ENCODE peak calls at places on chromosome 6, in five cellular contexts. B is fibroblast of mammary gland, K is glutamatergic neuron, T is T-helper 9 cell, D is HTR-8/SVneo. P is an unnamed sample.

GRCh38 chr6:152226119-152226518 is 411.0 kb downstream of the SYNE1 start:
- DNase-seq in K (no peak), D (no peak), B (no peak), T (no peak), P (no peak)

GRCh38 chr6:4413073-4413472 is 277.7 kb upstream of the ECI2 start:
- DNase-seq in T (no peak), K (no peak), D (no peak), B (peak; percentile 78), P (no peak)

GRCh38 chr6:23006656-23007055 is 437.3 kb downstream of the HDGFL1 start:
- DNase-seq in T (no peak), B (peak; percentile 3), K (no peak), D (no peak), P (no peak)

GRCh38 chr6:114144887-114145851 is 174.2 kb upstream of the HDAC2 start:
- DNase-seq in B (no peak), T (no peak), K (no peak), D (no peak), P (no peak)

GRCh38 chr6:7909323-7910276 is 988 bp downstream of the TXNDC5 start:
- DNase-seq in T (peak; percentile 21), B (peak; percentile 32), D (peak; percentile 62), K (peak; percentile 71), P (peak; percentile 67)

GRCh38 chr6:35096129-35096852 is 44.8 kb downstream of the TCP11 start:
- DNase-seq in K (no peak), T (no peak), B (peak; percentile 73), D (peak; percentile 65), P (no peak)

GRCh38 chr6:45586216-45587171 is 208.8 kb upstream of the SUPT3H start:
- DNase-seq in D (no peak), K (no peak), T (peak; percentile 39), B (no peak), P (no peak)

GRCh38 chr6:34145161-34146020 is 496 bp downstream of the GRM4 start:
- DNase-seq in D (peak; percentile 41), B (peak; percentile 31), K (peak; percentile 64), T (no peak), P (no peak)

GRCh38 chr6:4320860-4321259 is 185.5 kb upstream of the ECI2 start:
- DNase-seq in D (peak; percentile 60), K (no peak), T (no peak), B (peak; percentile 93), P (no peak)

GRCh38 chr6:91079939-91080338 is 493.1 kb upstream of the MAP3K7 start:
- DNase-seq in T (no peak), B (no peak), D (no peak), K (peak; percentile 14), P (no peak)

GRCh38 chr6:161394437-161394836 is 120.6 kb upstream of the AGPAT4 start:
- DNase-seq in T (no peak), B (no peak), K (no peak), D (no peak), P (no peak)

GRCh38 chr6:81938014-81938761 is 185.7 kb upstream of the TENT5A start:
- DNase-seq in D (peak; percentile 20), B (peak; percentile 98), K (no peak), T (no peak), P (no peak)

GRCh38 chr6:116982401-116982800 is 105.4 kb downstream of the RFX6 start:
- DNase-seq in K (no peak), T (no peak), B (no peak), D (no peak), P (no peak)

GRCh38 chr6:95658896-95659295 is 81.6 kb downstream of the MANEA start:
- DNase-seq in D (no peak), K (no peak), B (no peak), T (no peak), P (no peak)

GRCh38 chr6:42093582-42094329 is 43.4 kb downstream of the TAF8 start:
- DNase-seq in T (no peak), D (no peak), B (no peak), K (no peak), P (peak; percentile 36)

GRCh38 chr6:156953125-156953477 is 175.9 kb downstream of the ARID1B start:
- DNase-seq in D (peak; percentile 18), K (no peak), T (no peak), B (no peak), P (no peak)

GRCh38 chr6:39388526-39389371 is 66.2 kb upstream of the KCNK16 start:
- DNase-seq in D (no peak), K (no peak), T (no peak), B (peak; percentile 2), P (no peak)

GRCh38 chr6:79702701-79703100 is 71.6 kb downstream of the SH3BGRL2 start:
- DNase-seq in D (no peak), K (no peak), T (no peak), B (no peak), P (no peak)

GRCh38 chr6:142130814-142131213 is 1.9 kb upstream of the GJE1 start:
- DNase-seq in K (no peak), T (no peak), D (no peak), B (no peak), P (no peak)

GRCh38 chr6:132811276-132811675 is 3.1 kb upstream of the RPS12 start:
- DNase-seq in T (no peak), B (peak; percentile 83), K (no peak), D (no peak), P (no peak)

GRCh38 chr6:161880070-161880469 is 606.2 kb upstream of the AGPAT4 start:
- DNase-seq in B (no peak), T (no peak), D (no peak), K (no peak), P (no peak)

GRCh38 chr6:100464910-100465700 is at the start of gene SIM1:
- DNase-seq in K (peak; percentile 89), D (peak; percentile 94), T (no peak), B (peak; percentile 80), P (peak; percentile 46)

GRCh38 chr6:39876826-39877225 is 57.4 kb downstream of the MOCS1 start:
- DNase-seq in K (no peak), D (no peak), B (no peak), T (no peak), P (no peak)

GRCh38 chr6:118663993-118664985 is 12.9 kb upstream of the CEP85L start:
- DNase-seq in B (no peak), T (no peak), D (no peak), K (no peak), P (no peak)

GRCh38 chr6:89081129-89081422 is 525 bp downstream of the PNRC1 start:
- DNase-seq in D (no peak), T (peak; percentile 22), K (no peak), B (no peak), P (no peak)

GRCh38 chr6:69825904-69826303 is 29.1 kb upstream of the LMBRD1 start:
- DNase-seq in T (no peak), B (peak; percentile 55), D (no peak), K (no peak), P (no peak)

GRCh38 chr6:15690451-15690961 is 27.7 kb upstream of the DTNBP1 start:
- DNase-seq in T (no peak), K (no peak), D (no peak), B (no peak), P (no peak)

GRCh38 chr6:22845467-22845866 is 276.1 kb downstream of the HDGFL1 start:
- DNase-seq in T (no peak), D (no peak), B (no peak), K (no peak), P (no peak)

GRCh38 chr6:136235233-136235564 is 14.9 kb downstream of the MTFR2 start:
- DNase-seq in D (no peak), K (no peak), B (peak; percentile 68), T (no peak), P (no peak)

GRCh38 chr6:37029249-37029959 is 23.9 kb downstream of the FGD2 start:
- DNase-seq in D (peak; percentile 88), B (peak; percentile 87), T (peak; percentile 27), K (peak; percentile 78), P (peak; percentile 70)

GRCh38 chr6:3762359-3762758 is 10.8 kb upstream of the PXDC1 start:
- DNase-seq in D (no peak), T (no peak), K (no peak), B (no peak), P (no peak)

GRCh38 chr6:106511274-106512047 is 117.8 kb downstream of the RTN4IP1 start:
- DNase-seq in D (no peak), T (peak; percentile 40), B (peak; percentile 48), K (peak; percentile 28), P (no peak)

GRCh38 chr6:159134701-159135364 is 34.4 kb upstream of the FNDC1 start:
- DNase-seq in K (peak; percentile 81), T (peak; percentile 68), D (peak; percentile 60), B (peak; percentile 53), P (peak; percentile 30)

GRCh38 chr6:157596886-157597285 is 215.9 kb downstream of the ZDHHC14 start:
- DNase-seq in K (no peak), B (no peak), T (no peak), D (no peak), P (no peak)

GRCh38 chr6:31796993-31797385 is 1.4 kb upstream of the VARS1 start:
- DNase-seq in D (no peak), K (no peak), B (no peak), T (no peak), P (no peak)

GRCh38 chr6:157211603-157212455 is 111.5 kb downstream of the TMEM242 start:
- DNase-seq in K (no peak), B (no peak), D (no peak), T (no peak), P (no peak)

GRCh38 chr6:149860834-149861602 is 3.1 kb downstream of the LRP11 start:
- DNase-seq in B (peak; percentile 47), D (no peak), T (no peak), K (no peak), P (no peak)

GRCh38 chr6:44051516-44051915 is 75.7 kb downstream of the MRPL14 start:
- DNase-seq in K (no peak), D (no peak), B (peak; percentile 89), T (no peak), P (no peak)

P was measured in left ventricle myocardium inferior.